ENCODE peak calls at places on chromosome 18, in five cellular contexts. J is AG04450, O is lower leg skin, P is AG04449, S is HFFc6. B is an unnamed sample.

GRCh38 chr18:27985800-27986199 is 191.1 kb downstream of the CDH2 start:
- DNase-seq in J (no peak), O (no peak), P (no peak), S (no peak), B (no peak)

GRCh38 chr18:39701839-39702238 is 2136.2 kb upstream of the CELF4 start:
- DNase-seq in J (no peak), O (no peak), P (no peak), S (peak; percentile 14), B (no peak)

GRCh38 chr18:42048150-42048549 is 93.1 kb downstream of the PIK3C3 start:
- DNase-seq in J (peak; percentile 55), O (no peak), P (peak; percentile 58), S (peak; percentile 87), B (no peak)

GRCh38 chr18:39839782-39840181 is 2115.3 kb upstream of the PIK3C3 start:
- DNase-seq in J (no peak), O (no peak), P (no peak), S (peak; percentile 33), B (no peak)

GRCh38 chr18:79987566-79987965 is 797 bp downstream of the TXNL4A start:
- DNase-seq in J (no peak), O (no peak), P (no peak), S (peak; percentile 20), B (no peak)

GRCh38 chr18:32110005-32110404 is 18.3 kb downstream of the RNF138 start:
- DNase-seq in J (no peak), O (no peak), P (no peak), S (no peak), B (no peak)

GRCh38 chr18:22831441-22831904 is 101.7 kb upstream of the RBBP8 start:
- DNase-seq in J (peak; percentile 61), O (no peak), P (peak; percentile 42), S (no peak), B (no peak)

GRCh38 chr18:22871809-22872525 is 61.2 kb upstream of the RBBP8 start:
- DNase-seq in J (no peak), O (no peak), P (no peak), S (no peak), B (no peak)

GRCh38 chr18:23967321-23968089 is 47.0 kb upstream of the TTC39C start:
- DNase-seq in J (no peak), O (no peak), P (no peak), S (no peak), B (no peak)

GRCh38 chr18:49899647-49900330 is 86.5 kb upstream of the ACAA2 start:
- DNase-seq in J (no peak), O (no peak), P (no peak), S (no peak), B (no peak)

GRCh38 chr18:2538844-2539243 is 32.5 kb downstream of the METTL4 start:
- DNase-seq in J (no peak), O (no peak), P (no peak), S (no peak), B (no peak)

GRCh38 chr18:68445668-68446426 is 269.1 kb downstream of the TMX3 start:
- DNase-seq in J (no peak), O (no peak), P (no peak), S (no peak), B (no peak)

GRCh38 chr18:48918660-48919415 is 31.9 kb downstream of the SMAD7 start:
- DNase-seq in J (no peak), O (peak; percentile 42), P (no peak), S (no peak), B (no peak)

GRCh38 chr18:2536493-2536892 is 34.8 kb downstream of the METTL4 start:
- DNase-seq in J (no peak), O (no peak), P (no peak), S (peak; percentile 83), B (no peak)

GRCh38 chr18:79905389-79905911 is 46.0 kb downstream of the SLC66A2 start:
- DNase-seq in J (no peak), O (peak; percentile 58), P (no peak), S (no peak), B (peak; percentile 37)

GRCh38 chr18:35117951-35118411 is 76.8 kb downstream of the MAPRE2 start:
- DNase-seq in J (peak; percentile 8), O (no peak), P (peak; percentile 49), S (peak; percentile 60), B (no peak)

GRCh38 chr18:43578636-43579203 is 301.4 kb upstream of the SYT4 start:
- DNase-seq in J (no peak), O (no peak), P (no peak), S (no peak), B (no peak)

GRCh38 chr18:58514773-58515172 is 114.1 kb downstream of the ALPK2 start:
- DNase-seq in J (no peak), O (no peak), P (no peak), S (no peak), B (no peak)

GRCh38 chr18:21741511-21742322 is 1.1 kb downstream of the MIB1 start:
- DNase-seq in J (no peak), O (peak; percentile 90), P (no peak), S (no peak), B (no peak)

GRCh38 chr18:4017479-4017878 is 437.6 kb downstream of the DLGAP1 start:
- DNase-seq in J (no peak), O (no peak), P (no peak), S (no peak), B (peak; percentile 29)

GRCh38 chr18:22391571-22392359 is 25.9 kb downstream of the CTAGE1 start:
- DNase-seq in J (peak; percentile 65), O (no peak), P (peak; percentile 51), S (peak; percentile 91), B (no peak)

DNA sequence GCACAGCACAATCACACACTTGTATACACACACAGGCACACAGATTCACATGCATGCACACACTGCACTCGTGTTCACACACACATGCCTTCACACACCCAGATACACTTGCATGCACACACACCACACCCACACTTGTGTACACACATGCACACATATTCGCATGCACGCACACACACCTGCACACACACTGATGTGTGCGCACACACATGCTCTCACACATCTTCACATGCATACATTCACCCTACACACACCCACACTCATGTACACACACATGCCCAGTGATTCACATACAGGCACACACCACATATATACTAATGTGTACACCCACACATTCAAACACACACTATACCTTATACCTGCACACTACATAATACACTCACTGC is 181.7 kb downstream of the LOXHD1 start:
- DNase-seq in J (no peak), O (no peak), P (no peak), S (no peak), B (no peak)
- TF ChIP-seq CTCF in J (no peak), O (no peak), P (no peak), S (no peak), B (no peak)

GRCh38 chr18:63022429-63023022 is 297.0 kb downstream of the BCL2 start:
- DNase-seq in J (no peak), O (peak; percentile 74), P (no peak), S (no peak), B (no peak)
- TF ChIP-seq CTCF in J (peak; percentile 45), O (no peak), P (peak; percentile 47), S (peak; percentile 68), B (peak; percentile 19)

DNA sequence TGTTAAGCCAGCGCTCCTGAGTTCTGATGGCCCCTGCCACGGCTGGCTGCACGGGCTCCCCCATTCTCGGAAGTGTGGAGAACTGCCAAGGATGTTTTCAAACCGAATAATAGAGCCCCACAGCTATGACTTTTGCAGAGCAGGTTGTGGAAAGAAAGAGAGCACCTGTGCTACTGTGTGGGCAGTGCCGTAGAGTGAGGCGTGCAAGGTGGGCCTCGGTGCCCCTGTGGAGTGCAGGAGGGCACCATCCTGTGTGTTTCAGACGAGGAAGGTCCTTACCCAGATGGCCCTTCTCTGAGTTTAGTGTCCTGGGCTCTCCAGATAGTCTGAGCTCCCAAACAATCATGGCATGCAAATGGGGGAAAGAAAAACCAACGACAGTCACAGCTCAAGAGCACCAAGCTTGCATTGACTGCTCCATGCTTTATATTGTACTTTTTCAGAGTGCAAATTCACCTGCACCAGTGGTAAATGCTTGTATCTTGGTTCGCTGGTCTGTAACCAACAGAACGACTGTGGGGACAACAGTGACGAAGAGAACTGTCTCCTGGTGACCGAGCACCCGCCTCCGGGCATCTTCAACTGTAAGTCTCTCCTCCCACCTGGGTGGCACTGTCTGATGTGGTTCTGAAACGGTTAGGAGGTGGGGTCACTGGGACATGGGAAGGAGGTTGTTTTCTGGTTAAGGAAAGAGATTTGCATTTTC is 219.4 kb downstream of the LDLRAD4 start:
- DNase-seq in J (no peak), O (no peak), P (no peak), S (no peak), B (no peak)
- TF ChIP-seq CTCF in J (no peak), O (no peak), P (no peak), S (no peak), B (no peak)

DNA sequence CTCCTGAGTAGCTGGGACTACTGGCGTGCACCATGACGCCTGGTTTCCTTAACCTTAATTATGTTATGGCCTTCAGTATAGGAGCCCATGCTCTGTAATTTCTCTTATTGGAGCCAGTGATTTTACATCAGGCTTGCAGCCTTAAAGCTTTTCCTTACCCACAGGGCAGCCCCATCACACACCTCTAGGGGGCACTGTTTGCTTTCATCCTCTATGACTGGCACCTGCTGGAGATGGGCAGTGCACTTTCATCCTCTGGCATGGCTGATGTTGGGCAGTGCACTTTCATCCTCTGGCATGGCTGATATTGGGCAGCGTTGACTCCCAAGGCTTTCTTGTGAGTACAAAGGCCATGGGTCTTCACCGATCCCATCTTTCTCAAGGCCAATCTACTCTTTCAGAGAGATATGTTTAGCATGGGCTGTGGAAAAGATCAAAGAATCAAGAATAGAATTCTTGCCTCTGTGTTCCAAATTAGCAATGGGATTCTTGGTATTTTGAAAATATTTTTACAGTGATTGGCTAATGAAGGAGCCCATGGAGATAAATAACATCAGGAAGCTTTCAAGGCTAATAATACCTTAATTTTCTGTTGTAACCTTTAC is 80.7 kb upstream of the MEX3C start:
- DNase-seq in J (no peak), O (no peak), P (no peak), S (no peak), B (peak; percentile 20)
- TF ChIP-seq CTCF in J (no peak), O (no peak), P (no peak), S (peak; percentile 51), B (peak; percentile 29)

GRCh38 chr18:37084912-37085311 is 256.0 kb downstream of the KIAA1328 start:
- DNase-seq in J (no peak), O (no peak), P (no peak), S (no peak), B (no peak)

DNA sequence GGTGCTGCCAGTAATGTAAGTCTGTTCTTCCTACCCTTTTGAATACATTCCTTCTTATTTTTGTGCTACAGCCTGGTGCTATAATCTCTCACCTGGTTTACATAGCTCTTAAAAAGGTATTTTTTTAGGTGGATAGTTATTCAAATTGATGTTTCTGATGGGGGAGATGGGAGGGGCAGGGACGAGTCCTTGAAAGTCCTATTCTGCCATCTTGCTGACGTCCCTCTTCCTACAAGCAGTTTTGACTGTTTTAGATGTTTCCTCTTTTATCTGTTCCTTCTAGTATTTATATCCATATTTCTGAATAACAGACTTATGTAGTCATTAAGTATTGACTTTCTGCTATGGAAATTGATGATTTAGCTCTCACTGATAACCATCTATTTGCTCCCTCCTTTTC is 256.4 kb downstream of the KIAA1328 start:
- DNase-seq in J (no peak), O (no peak), P (no peak), S (no peak), B (no peak)
- TF ChIP-seq CTCF in J (no peak), O (no peak), P (no peak), S (no peak), B (no peak)

B was measured in GM20000.